ENCODE peak calls at places on chromosomes 16 and 17, in seven cellular contexts. E, Y, H, N, A, G and V are unnamed samples.

GRCh38 chr17:35241520-35241919 is 1.4 kb upstream of the SLFN5 start:
- DNase-seq in E (no peak), Y (no peak), H (no peak), N (no peak), A (no peak), G (no peak), V (no peak)

GRCh38 chr17:76528528-76529223 is 8.8 kb downstream of the CYGB start:
- DNase-seq in E (no peak), Y (peak), H (no peak), N (no peak), A (peak), G (no peak), V (no peak)

GRCh38 chr17:13600475-13601316 is 1.0 kb downstream of the HS3ST3A1 start:
- DNase-seq in E (peak), Y (peak), H (no peak), N (no peak), A (peak), G (no peak), V (no peak)

GRCh38 chr16:84948855-84949610 is 62.3 kb downstream of the ZDHHC7 start:
- DNase-seq in E (no peak), Y (no peak), H (no peak), N (no peak), A (no peak), G (no peak), V (no peak)

GRCh38 chr16:65919977-65920376 is 446.5 kb upstream of the CDH5 start:
- DNase-seq in E (no peak), Y (no peak), H (no peak), N (no peak), A (no peak), G (no peak), V (no peak)

GRCh38 chr17:3916013-3916696 is at the start of gene P2RX1:
- DNase-seq in E (no peak), Y (no peak), H (no peak), N (no peak), A (no peak), G (peak), V (peak)

GRCh38 chr17:74325743-74326379 is at the start of gene KIF19:
- DNase-seq in E (no peak), Y (no peak), H (no peak), N (peak), A (peak), G (no peak), V (peak)

GRCh38 chr17:77391668-77392375 is 251.1 kb downstream of the SEC14L1 start:
- DNase-seq in E (peak), Y (peak), H (peak), N (no peak), A (peak), G (peak), V (no peak)

GRCh38 chr17:17708816-17709215 is 27.6 kb downstream of the RAI1 start:
- DNase-seq in E (no peak), Y (no peak), H (no peak), N (no peak), A (no peak), G (no peak), V (no peak)

GRCh38 chr16:54446639-54447038 is 160.1 kb upstream of the IRX3 start:
- DNase-seq in E (peak), Y (no peak), H (peak), N (no peak), A (peak), G (peak), V (peak)

GRCh38 chr17:39822051-39822450 is 42.1 kb downstream of the IKZF3 start:
- DNase-seq in E (no peak), Y (no peak), H (peak), N (no peak), A (no peak), G (no peak), V (no peak)

GRCh38 chr16:71883193-71883848 is 661 bp downstream of the ZNF821 start:
- DNase-seq in E (no peak), Y (peak), H (no peak), N (peak), A (peak), G (no peak), V (peak)

GRCh38 chr16:57867000-57867561 is 64.8 kb upstream of the KIFC3 start:
- DNase-seq in E (no peak), Y (peak), H (peak), N (no peak), A (no peak), G (peak), V (no peak)

GRCh38 chr17:34571428-34572130 is 7.8 kb upstream of the TMEM132E start:
- DNase-seq in E (no peak), Y (no peak), H (no peak), N (no peak), A (no peak), G (no peak), V (no peak)

GRCh38 chr16:84999200-84999599 is 12.1 kb downstream of the ZDHHC7 start:
- DNase-seq in E (no peak), Y (peak), H (no peak), N (no peak), A (peak), G (peak), V (no peak)

GRCh38 chr16:74099530-74099929 is 197.1 kb upstream of the PSMD7 start:
- DNase-seq in E (no peak), Y (no peak), H (no peak), N (no peak), A (no peak), G (no peak), V (no peak)

GRCh38 chr17:4161179-4161559 is 18.2 kb downstream of the CYB5D2 start:
- DNase-seq in E (peak), Y (peak), H (no peak), N (peak), A (peak), G (peak), V (no peak)

GRCh38 chr16:47604306-47604705 is 143.2 kb downstream of the PHKB start:
- DNase-seq in E (no peak), Y (no peak), H (no peak), N (no peak), A (no peak), G (no peak), V (no peak)

GRCh38 chr16:87918314-87918713 is 18.0 kb downstream of the CA5A start:
- DNase-seq in E (no peak), Y (no peak), H (no peak), N (no peak), A (peak), G (no peak), V (no peak)

GRCh38 chr17:43907425-43907981 is at the start of gene MPP2:
- DNase-seq in E (peak), Y (peak), H (no peak), N (peak), A (peak), G (no peak), V (peak)

GRCh38 chr16:3579776-3580175 is 2.6 kb upstream of the NLRC3 start:
- DNase-seq in E (no peak), Y (no peak), H (no peak), N (no peak), A (no peak), G (no peak), V (no peak)

GRCh38 chr17:41863074-41863843 is 2.0 kb downstream of the KLHL11 start:
- DNase-seq in E (no peak), Y (no peak), H (no peak), N (no peak), A (peak), G (no peak), V (no peak)

GRCh38 chr16:49859139-49859947 is 3.4 kb upstream of the ZNF423 start:
- DNase-seq in E (no peak), Y (no peak), H (no peak), N (peak), A (peak), G (no peak), V (peak)

GRCh38 chr17:37305406-37305905 is 70.3 kb upstream of the C17orf78 start:
- DNase-seq in E (no peak), Y (no peak), H (no peak), N (no peak), A (no peak), G (no peak), V (no peak)

GRCh38 chr17:40963838-40964237 is 2.9 kb downstream of the KRT39 start:
- DNase-seq in E (no peak), Y (no peak), H (peak), N (no peak), A (no peak), G (peak), V (no peak)

GRCh38 chr16:88430185-88430523 is 22.9 kb upstream of the ZFPM1 start:
- DNase-seq in E (no peak), Y (no peak), H (no peak), N (no peak), A (no peak), G (no peak), V (no peak)

GRCh38 chr17:31509095-31509804 is 117.8 kb downstream of the RAB11FIP4 start:
- DNase-seq in E (no peak), Y (no peak), H (no peak), N (no peak), A (no peak), G (no peak), V (no peak)

GRCh38 chr16:50367777-50368409 is 895 bp downstream of the BRD7 start:
- DNase-seq in E (no peak), Y (no peak), H (no peak), N (no peak), A (peak), G (no peak), V (no peak)

GRCh38 chr16:72602499-72602898 is 430.5 kb upstream of the PMFBP1 start:
- DNase-seq in E (no peak), Y (no peak), H (no peak), N (no peak), A (no peak), G (no peak), V (no peak)

GRCh38 chr17:69406906-69407305 is 7.6 kb upstream of the MAP2K6 start:
- DNase-seq in E (no peak), Y (peak), H (no peak), N (no peak), A (peak), G (no peak), V (no peak)